ENCODE peak calls at places on chromosome X, in five cellular contexts. D, F, L, B and T are unnamed samples.

GRCh38 chrX:37817176-37817575 is 30.2 kb downstream of the DYNLT3 start:
- DNase-seq in F (no peak), D (no peak), L (no peak), B (no peak), T (no peak)

GRCh38 chrX:53688300-53688699 is 1.8 kb upstream of the HUWE1 start:
- DNase-seq in D (no peak), B (no peak), F (no peak), L (no peak), T (no peak)

GRCh38 chrX:103404225-103405008 is 28.1 kb downstream of the BEX3 start:
- DNase-seq in B (peak; percentile 29), L (peak; percentile 41), F (peak; percentile 88), D (peak; percentile 94), T (peak; percentile 73)

GRCh38 chrX:17617794-17618193 is 119.5 kb upstream of the SCML1 start:
- DNase-seq in D (no peak), L (peak; percentile 4), B (no peak), F (no peak), T (peak; percentile 43)

GRCh38 chrX:123313486-123313885 is 129.4 kb downstream of the GRIA3 start:
- DNase-seq in F (no peak), D (no peak), B (no peak), L (no peak), T (no peak)

GRCh38 chrX:24619647-24620046 is 27.5 kb downstream of the PCYT1B start:
- DNase-seq in L (no peak), D (no peak), B (no peak), F (peak; percentile 65), T (peak; percentile 69)

GRCh38 chrX:45524296-45524695 is 323.6 kb upstream of the DIPK2B start:
- DNase-seq in F (peak; percentile 93), L (no peak), D (no peak), B (no peak), T (no peak)

GRCh38 chrX:139875831-139876230 is 57.0 kb downstream of the ATP11C start:
- DNase-seq in L (no peak), B (no peak), F (no peak), D (no peak), T (no peak)

GRCh38 chrX:50876551-50876950 is 34.0 kb upstream of the BMP15 start:
- DNase-seq in B (no peak), L (no peak), F (no peak), D (no peak), T (no peak)

GRCh38 chrX:119784747-119785446 is 6.5 kb downstream of the RPL39 start:
- DNase-seq in L (peak; percentile 51), B (no peak), D (peak; percentile 32), F (peak; percentile 40), T (peak; percentile 50)

GRCh38 chrX:136619889-136620505 is 28.0 kb upstream of the CD40LG start:
- DNase-seq in L (no peak), D (no peak), F (no peak), B (no peak), T (no peak)

GRCh38 chrX:30643313-30643821 is 9.9 kb upstream of the GK start:
- DNase-seq in F (peak; percentile 91), D (no peak), B (no peak), L (no peak), T (no peak)

GRCh38 chrX:70664726-70665125 is 220.1 kb downstream of the DLG3 start:
- DNase-seq in L (peak; percentile 52), F (peak; percentile 44), D (peak; percentile 19), B (no peak), T (no peak)

GRCh38 chrX:72100824-72101351 is 30.8 kb downstream of the RTL5 start:
- DNase-seq in B (no peak), F (no peak), D (no peak), L (no peak), T (no peak)

GRCh38 chrX:71178908-71179307 is 34.3 kb downstream of the NLGN3 start:
- DNase-seq in D (peak; percentile 81), L (peak; percentile 82), F (peak; percentile 73), B (peak; percentile 16), T (no peak)

GRCh38 chrX:140141444-140142029 is 176.2 kb upstream of the CXorf66 start:
- DNase-seq in L (peak; percentile 57), F (peak; percentile 29), D (peak; percentile 16), B (no peak), T (no peak)

GRCh38 chrX:110081320-110081719 is 78.4 kb downstream of the TMEM164 start:
- DNase-seq in D (no peak), F (no peak), B (no peak), L (no peak), T (no peak)

GRCh38 chrX:143788265-143788664 is 67.7 kb upstream of the SPANXN2 start:
- DNase-seq in L (peak; percentile 53), B (no peak), D (peak; percentile 51), F (peak; percentile 46), T (no peak)

GRCh38 chrX:12956704-12957541 is 18.0 kb upstream of the TMSB4X start:
- DNase-seq in F (no peak), B (no peak), L (peak; percentile 16), D (peak; percentile 70), T (no peak)

GRCh38 chrX:134821370-134821769 is 163.1 kb upstream of the PLAC1 start:
- DNase-seq in L (peak; percentile 70), D (peak; percentile 89), B (no peak), F (peak; percentile 73), T (no peak)

GRCh38 chrX:101550825-101551767 is 749 bp downstream of the ARMCX1 start:
- DNase-seq in F (peak; percentile 31), D (peak; percentile 57), B (peak; percentile 30), L (peak; percentile 53), T (peak; percentile 39)

GRCh38 chrX:53196678-53197077 is 28.3 kb downstream of the KDM5C start:
- DNase-seq in F (no peak), L (no peak), B (no peak), D (no peak), T (no peak)

GRCh38 chrX:12139934-12140611 is 1.8 kb downstream of the FRMPD4 start:
- DNase-seq in F (no peak), B (no peak), L (peak; percentile 31), D (no peak), T (no peak)

GRCh38 chrX:1440506-1440905 is 12.2 kb downstream of the ASMTL start:
- DNase-seq in D (no peak), B (no peak), L (no peak), F (no peak), T (peak; percentile 23)

GRCh38 chrX:108397627-108398392 is 40.4 kb downstream of the COL4A6 start:
- DNase-seq in L (no peak), F (peak; percentile 74), B (no peak), D (no peak), T (no peak)

GRCh38 chrX:40877869-40878268 is 142.5 kb upstream of the MED14 start:
- DNase-seq in D (no peak), L (peak; percentile 7), F (peak; percentile 57), B (no peak), T (no peak)

GRCh38 chrX:15738686-15739016 is 581 bp downstream of the CA5B start:
- DNase-seq in B (no peak), D (no peak), F (no peak), L (no peak), T (no peak)

GRCh38 chrX:54248309-54248708 is 65.3 kb upstream of the FAM120C start:
- DNase-seq in D (peak; percentile 18), L (peak; percentile 53), F (peak; percentile 45), B (no peak), T (no peak)

GRCh38 chrX:17635231-17635630 is 102.1 kb upstream of the SCML1 start:
- DNase-seq in B (no peak), F (no peak), D (peak; percentile 91), L (peak; percentile 98), T (peak; percentile 63)

GRCh38 chrX:120144178-120144844 is 14.1 kb upstream of the RHOXF2 start:
- DNase-seq in B (no peak), D (peak; percentile 73), F (peak; percentile 36), L (no peak), T (peak; percentile 75)

GRCh38 chrX:71976753-71977152 is 66.1 kb downstream of the NHSL2 start:
- DNase-seq in D (no peak), F (peak; percentile 22), L (peak; percentile 28), B (no peak), T (no peak)

GRCh38 chrX:1102786-1103185 is 109.7 kb downstream of the CRLF2 start:
- DNase-seq in D (no peak), F (no peak), B (no peak), L (no peak), T (no peak)

GRCh38 chrX:96182366-96182765 is 502.3 kb upstream of the DIAPH2 start:
- DNase-seq in L (peak; percentile 46), B (no peak), D (peak; percentile 74), F (peak; percentile 24), T (no peak)

GRCh38 chrX:134173541-134174272 is 63.3 kb upstream of the CCDC160 start:
- DNase-seq in L (no peak), F (no peak), D (peak; percentile 74), B (no peak), T (no peak)

GRCh38 chrX:50082741-50083140 is 118.1 kb downstream of the AKAP4 start:
- DNase-seq in F (no peak), B (no peak), D (no peak), L (no peak), T (no peak)

GRCh38 chrX:40496728-40497127 is 84.0 kb upstream of the ATP6AP2 start:
- DNase-seq in B (no peak), D (peak; percentile 74), L (peak; percentile 77), F (peak; percentile 7), T (no peak)

GRCh38 chrX:19389217-19389616 is 45.5 kb downstream of the PDHA1 start:
- DNase-seq in B (no peak), F (no peak), D (peak; percentile 11), L (no peak), T (no peak)

GRCh38 chrX:39652336-39652735 is 445.4 kb downstream of the BCOR start:
- DNase-seq in D (peak; percentile 70), L (peak; percentile 49), F (peak; percentile 42), B (no peak), T (peak; percentile 16)